ENCODE peak calls at places on chromosomes 6 and 20, in nine cellular contexts. One of them, this sample, is unnamed.

GRCh38 chr6:2468601-2468955 is 223.2 kb upstream of the GMDS start:
- DNase-seq in colonic mucosa: no peak
- DNase-seq in esophagus squamous epithelium: no peak
- DNase-seq in stomach: no peak
- DNase-seq in dorsolateral prefrontal cortex: no peak
- DNase-seq in nephron progenitor cell: no peak
- DNase-seq in mesothelial cell of epicardium: no peak
- DNase-seq in BE2C: no peak
- DNase-seq in tibial artery: no peak
- DNase-seq in this sample: no peak

GRCh38 chr20:4795394-4795793 is 73.7 kb downstream of the PRND start:
- DNase-seq in esophagus squamous epithelium: no peak
- DNase-seq in stomach: no peak
- DNase-seq in colonic mucosa: no peak
- DNase-seq in BE2C: no peak
- DNase-seq in mesothelial cell of epicardium: no peak
- DNase-seq in tibial artery: no peak
- DNase-seq in nephron progenitor cell: no peak
- DNase-seq in dorsolateral prefrontal cortex: no peak
- DNase-seq in this sample: peak

GRCh38 chr6:12110523-12111154 is 98.5 kb downstream of the HIVEP1 start:
- DNase-seq in colonic mucosa: no peak
- DNase-seq in dorsolateral prefrontal cortex: no peak
- DNase-seq in stomach: no peak
- DNase-seq in mesothelial cell of epicardium: no peak
- DNase-seq in BE2C: no peak
- DNase-seq in tibial artery: no peak
- DNase-seq in esophagus squamous epithelium: no peak
- DNase-seq in nephron progenitor cell: no peak
- DNase-seq in this sample: no peak

GRCh38 chr6:37600287-37600916 is 97.3 kb downstream of the MDGA1 start:
- DNase-seq in dorsolateral prefrontal cortex: no peak
- DNase-seq in mesothelial cell of epicardium: no peak
- DNase-seq in tibial artery: no peak
- DNase-seq in BE2C: no peak
- DNase-seq in esophagus squamous epithelium: no peak
- DNase-seq in nephron progenitor cell: no peak
- DNase-seq in colonic mucosa: no peak
- DNase-seq in stomach: no peak
- DNase-seq in this sample: no peak

GRCh38 chr6:79666633-79667032 is 35.5 kb downstream of the SH3BGRL2 start:
- DNase-seq in BE2C: no peak
- DNase-seq in stomach: no peak
- DNase-seq in esophagus squamous epithelium: no peak
- DNase-seq in nephron progenitor cell: no peak
- DNase-seq in dorsolateral prefrontal cortex: no peak
- DNase-seq in mesothelial cell of epicardium: no peak
- DNase-seq in tibial artery: no peak
- DNase-seq in colonic mucosa: no peak
- DNase-seq in this sample: no peak

GRCh38 chr6:52271852-52272460 is 12.6 kb downstream of the MCM3 start:
- DNase-seq in nephron progenitor cell: no peak
- DNase-seq in tibial artery: no peak
- DNase-seq in stomach: no peak
- DNase-seq in colonic mucosa: no peak
- DNase-seq in dorsolateral prefrontal cortex: no peak
- DNase-seq in BE2C: no peak
- DNase-seq in mesothelial cell of epicardium: no peak
- DNase-seq in esophagus squamous epithelium: no peak
- DNase-seq in this sample: no peak

GRCh38 chr20:62219992-62220665 is at the start of gene HRH3:
- DNase-seq in tibial artery: no peak
- DNase-seq in BE2C: peak
- DNase-seq in mesothelial cell of epicardium: peak
- DNase-seq in dorsolateral prefrontal cortex: no peak
- DNase-seq in esophagus squamous epithelium: no peak
- DNase-seq in colonic mucosa: no peak
- DNase-seq in stomach: peak
- DNase-seq in nephron progenitor cell: peak
- DNase-seq in this sample: peak

GRCh38 chr20:15564981-15565380 is 1008.3 kb downstream of the KIF16B start:
- DNase-seq in nephron progenitor cell: no peak
- DNase-seq in tibial artery: no peak
- DNase-seq in esophagus squamous epithelium: no peak
- DNase-seq in mesothelial cell of epicardium: no peak
- DNase-seq in colonic mucosa: no peak
- DNase-seq in BE2C: no peak
- DNase-seq in stomach: no peak
- DNase-seq in dorsolateral prefrontal cortex: no peak
- DNase-seq in this sample: peak

GRCh38 chr20:37543828-37544227 is 16.2 kb upstream of the BLCAP start:
- DNase-seq in nephron progenitor cell: no peak
- DNase-seq in dorsolateral prefrontal cortex: no peak
- DNase-seq in esophagus squamous epithelium: no peak
- DNase-seq in BE2C: no peak
- DNase-seq in mesothelial cell of epicardium: no peak
- DNase-seq in colonic mucosa: no peak
- DNase-seq in stomach: no peak
- DNase-seq in tibial artery: no peak
- DNase-seq in this sample: no peak

GRCh38 chr6:9711313-9711712 is 703.6 kb downstream of the TFAP2A start:
- DNase-seq in dorsolateral prefrontal cortex: no peak
- DNase-seq in stomach: no peak
- DNase-seq in mesothelial cell of epicardium: no peak
- DNase-seq in tibial artery: no peak
- DNase-seq in nephron progenitor cell: no peak
- DNase-seq in colonic mucosa: no peak
- DNase-seq in BE2C: no peak
- DNase-seq in esophagus squamous epithelium: no peak
- DNase-seq in this sample: no peak

GRCh38 chr6:136952714-136953260 is 30.7 kb downstream of the SLC35D3 start:
- DNase-seq in stomach: no peak
- DNase-seq in mesothelial cell of epicardium: no peak
- DNase-seq in nephron progenitor cell: no peak
- DNase-seq in esophagus squamous epithelium: no peak
- DNase-seq in colonic mucosa: no peak
- DNase-seq in dorsolateral prefrontal cortex: no peak
- DNase-seq in BE2C: peak
- DNase-seq in tibial artery: no peak
- DNase-seq in this sample: no peak

GRCh38 chr6:128508588-128509296 is 11.7 kb downstream of the PTPRK start:
- DNase-seq in dorsolateral prefrontal cortex: no peak
- DNase-seq in esophagus squamous epithelium: no peak
- DNase-seq in nephron progenitor cell: no peak
- DNase-seq in colonic mucosa: no peak
- DNase-seq in stomach: no peak
- DNase-seq in tibial artery: no peak
- DNase-seq in BE2C: no peak
- DNase-seq in mesothelial cell of epicardium: no peak
- DNase-seq in this sample: no peak

GRCh38 chr6:106154326-106154725 is 68.2 kb downstream of the PRDM1 start:
- DNase-seq in tibial artery: no peak
- DNase-seq in nephron progenitor cell: no peak
- DNase-seq in dorsolateral prefrontal cortex: no peak
- DNase-seq in colonic mucosa: no peak
- DNase-seq in stomach: no peak
- DNase-seq in BE2C: peak
- DNase-seq in esophagus squamous epithelium: no peak
- DNase-seq in mesothelial cell of epicardium: no peak
- DNase-seq in this sample: no peak

GRCh38 chr6:14530385-14530784 is 412.8 kb downstream of the CD83 start:
- DNase-seq in colonic mucosa: no peak
- DNase-seq in nephron progenitor cell: no peak
- DNase-seq in mesothelial cell of epicardium: no peak
- DNase-seq in BE2C: no peak
- DNase-seq in stomach: no peak
- DNase-seq in esophagus squamous epithelium: no peak
- DNase-seq in tibial artery: no peak
- DNase-seq in dorsolateral prefrontal cortex: no peak
- DNase-seq in this sample: no peak

GRCh38 chr6:36387440-36388303 is at the start of gene ETV7:
- DNase-seq in mesothelial cell of epicardium: no peak
- DNase-seq in BE2C: no peak
- DNase-seq in dorsolateral prefrontal cortex: no peak
- DNase-seq in nephron progenitor cell: peak
- DNase-seq in esophagus squamous epithelium: no peak
- DNase-seq in tibial artery: no peak
- DNase-seq in colonic mucosa: peak
- DNase-seq in stomach: peak
- DNase-seq in this sample: peak

DNA sequence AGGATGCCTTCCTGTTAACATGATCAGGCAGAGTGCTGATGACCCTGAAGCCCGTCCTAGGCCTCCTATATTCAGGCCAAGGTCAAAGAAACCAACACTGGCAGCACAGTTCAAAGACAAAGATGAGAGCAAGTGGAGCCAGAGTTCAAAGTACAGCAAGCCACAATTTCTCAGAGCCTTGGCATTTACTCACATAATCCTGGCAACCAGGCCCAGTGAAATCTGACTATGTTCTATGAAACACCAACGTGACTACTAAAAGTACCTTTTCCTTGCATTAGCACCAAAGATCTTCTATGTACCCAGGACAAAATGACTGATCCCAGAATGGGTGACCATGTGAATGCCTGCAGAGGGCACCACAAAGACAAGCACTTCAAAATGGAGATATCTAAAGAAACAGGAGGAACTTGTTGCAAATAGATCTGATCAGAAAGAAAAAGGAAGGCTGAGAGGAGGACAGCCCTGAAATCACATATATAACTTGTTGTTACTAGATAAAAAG is 3.9 kb downstream of the NFS1 start:
- DNase-seq in mesothelial cell of epicardium: no peak
- DNase-seq in esophagus squamous epithelium: no peak
- DNase-seq in stomach: peak
- DNase-seq in nephron progenitor cell: no peak
- DNase-seq in dorsolateral prefrontal cortex: no peak
- DNase-seq in tibial artery: no peak
- DNase-seq in colonic mucosa: no peak
- DNase-seq in BE2C: no peak
- DNase-seq in this sample: no peak
- TF ChIP-seq CTCF in mesothelial cell of epicardium: no peak
- TF ChIP-seq CTCF in esophagus squamous epithelium: no peak
- TF ChIP-seq CTCF in stomach: no peak
- TF ChIP-seq CTCF in nephron progenitor cell: no peak
- TF ChIP-seq CTCF in dorsolateral prefrontal cortex: no peak
- TF ChIP-seq CTCF in tibial artery: no peak
- TF ChIP-seq CTCF in colonic mucosa: no peak
- TF ChIP-seq CTCF in BE2C: no peak
- TF ChIP-seq CTCF in this sample: no peak

GRCh38 chr20:3045042-3045815 is 623 bp upstream of the MRPS26 start:
- DNase-seq in mesothelial cell of epicardium: no peak
- DNase-seq in colonic mucosa: peak
- DNase-seq in nephron progenitor cell: peak
- DNase-seq in BE2C: peak
- DNase-seq in esophagus squamous epithelium: peak
- DNase-seq in dorsolateral prefrontal cortex: peak
- DNase-seq in tibial artery: peak
- DNase-seq in stomach: peak
- DNase-seq in this sample: peak

GRCh38 chr20:3047486-3048419 is 1.9 kb downstream of the MRPS26 start:
- DNase-seq in mesothelial cell of epicardium: no peak
- DNase-seq in esophagus squamous epithelium: no peak
- DNase-seq in nephron progenitor cell: no peak
- DNase-seq in tibial artery: no peak
- DNase-seq in colonic mucosa: no peak
- DNase-seq in dorsolateral prefrontal cortex: no peak
- DNase-seq in BE2C: no peak
- DNase-seq in stomach: no peak
- DNase-seq in this sample: no peak

GRCh38 chr20:3046677-3047462 is 1.0 kb downstream of the MRPS26 start:
- DNase-seq in tibial artery: no peak
- DNase-seq in stomach: peak
- DNase-seq in nephron progenitor cell: no peak
- DNase-seq in colonic mucosa: peak
- DNase-seq in BE2C: no peak
- DNase-seq in esophagus squamous epithelium: no peak
- DNase-seq in mesothelial cell of epicardium: no peak
- DNase-seq in dorsolateral prefrontal cortex: peak
- DNase-seq in this sample: peak

GRCh38 chr20:3044336-3044965 is 1.0 kb downstream of the GNRH2 start:
- DNase-seq in dorsolateral prefrontal cortex: no peak
- DNase-seq in tibial artery: no peak
- DNase-seq in BE2C: no peak
- DNase-seq in nephron progenitor cell: no peak
- DNase-seq in mesothelial cell of epicardium: no peak
- DNase-seq in stomach: no peak
- DNase-seq in esophagus squamous epithelium: no peak
- DNase-seq in colonic mucosa: no peak
- DNase-seq in this sample: no peak

GRCh38 chr20:3045816-3046676 is at the start of gene MRPS26:
- DNase-seq in colonic mucosa: peak
- DNase-seq in mesothelial cell of epicardium: peak
- DNase-seq in BE2C: peak
- DNase-seq in nephron progenitor cell: peak
- DNase-seq in stomach: peak
- DNase-seq in esophagus squamous epithelium: peak
- DNase-seq in dorsolateral prefrontal cortex: peak
- DNase-seq in tibial artery: peak
- DNase-seq in this sample: peak
- TF ChIP-seq CTCF in colonic mucosa: no peak
- TF ChIP-seq CTCF in mesothelial cell of epicardium: no peak
- TF ChIP-seq CTCF in BE2C: no peak
- TF ChIP-seq CTCF in nephron progenitor cell: no peak
- TF ChIP-seq CTCF in stomach: no peak
- TF ChIP-seq CTCF in esophagus squamous epithelium: no peak
- TF ChIP-seq CTCF in dorsolateral prefrontal cortex: peak
- TF ChIP-seq CTCF in tibial artery: no peak
- TF ChIP-seq CTCF in this sample: no peak

DNA sequence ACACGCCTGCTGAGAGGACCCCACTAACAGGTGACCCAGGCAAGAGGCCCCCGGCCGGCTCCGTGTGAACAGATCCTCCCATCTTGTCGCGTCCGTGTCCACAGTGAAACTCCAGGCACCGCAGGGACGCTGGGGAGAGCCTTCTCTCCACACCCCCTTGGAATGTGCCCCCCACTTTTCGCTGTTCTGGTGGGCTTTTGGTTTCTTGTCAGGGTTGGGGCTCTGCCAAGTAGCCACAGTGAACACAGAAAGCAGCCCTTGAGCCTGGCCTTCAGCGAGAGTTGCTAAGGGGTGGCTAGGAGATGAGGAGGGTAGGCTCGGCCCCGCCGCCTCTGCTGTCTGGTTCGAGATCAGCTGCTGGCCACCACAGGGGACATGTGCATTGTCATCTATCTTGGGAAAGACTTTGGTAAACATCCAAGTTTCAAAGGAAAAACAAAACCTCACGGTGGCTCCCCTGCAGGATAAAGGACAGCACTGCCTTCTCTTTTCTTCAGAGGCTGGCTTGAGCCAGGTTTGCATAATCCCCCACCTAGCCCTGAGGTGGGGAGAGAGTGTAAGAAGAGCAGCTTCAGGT is 22.7 kb downstream of the SYNDIG1 start:
- DNase-seq in esophagus squamous epithelium: no peak
- DNase-seq in mesothelial cell of epicardium: no peak
- DNase-seq in colonic mucosa: no peak
- DNase-seq in BE2C: no peak
- DNase-seq in dorsolateral prefrontal cortex: no peak
- DNase-seq in tibial artery: no peak
- DNase-seq in stomach: no peak
- DNase-seq in nephron progenitor cell: no peak
- DNase-seq in this sample: no peak
- TF ChIP-seq CTCF in esophagus squamous epithelium: no peak
- TF ChIP-seq CTCF in mesothelial cell of epicardium: no peak
- TF ChIP-seq CTCF in colonic mucosa: no peak
- TF ChIP-seq CTCF in BE2C: no peak
- TF ChIP-seq CTCF in dorsolateral prefrontal cortex: no peak
- TF ChIP-seq CTCF in tibial artery: no peak
- TF ChIP-seq CTCF in stomach: no peak
- TF ChIP-seq CTCF in nephron progenitor cell: no peak
- TF ChIP-seq CTCF in this sample: no peak

GRCh38 chr6:77638129-77638830 is 14.6 kb upstream of the MEI4 start:
- DNase-seq in stomach: no peak
- DNase-seq in dorsolateral prefrontal cortex: no peak
- DNase-seq in nephron progenitor cell: no peak
- DNase-seq in esophagus squamous epithelium: no peak
- DNase-seq in mesothelial cell of epicardium: no peak
- DNase-seq in colonic mucosa: no peak
- DNase-seq in tibial artery: no peak
- DNase-seq in BE2C: no peak
- DNase-seq in this sample: no peak
- TF ChIP-seq CTCF in stomach: no peak
- TF ChIP-seq CTCF in dorsolateral prefrontal cortex: no peak
- TF ChIP-seq CTCF in nephron progenitor cell: no peak
- TF ChIP-seq CTCF in esophagus squamous epithelium: no peak
- TF ChIP-seq CTCF in mesothelial cell of epicardium: no peak
- TF ChIP-seq CTCF in colonic mucosa: no peak
- TF ChIP-seq CTCF in tibial artery: no peak
- TF ChIP-seq CTCF in BE2C: no peak
- TF ChIP-seq CTCF in this sample: no peak

This sample was measured in GM10248.